ENCODE peak calls at places on chromosomes 3 and 15, in seven cellular contexts. H, E, D, V, U, K and O are unnamed samples.

GRCh38 chr3:41148446-41148845 is 50.9 kb upstream of the CTNNB1 start:
- DNase-seq in H (no peak), E (no peak), D (peak), V (no peak), U (no peak), K (peak), O (no peak)

GRCh38 chr3:107216711-107217110 is 160.5 kb upstream of the CCDC54 start:
- DNase-seq in H (no peak), E (no peak), D (peak), V (no peak), U (no peak), K (no peak), O (peak)

GRCh38 chr3:123586131-123586530 is 1.3 kb upstream of the HACD2 start:
- DNase-seq in H (no peak), E (peak), D (peak), V (peak), U (no peak), K (peak), O (no peak)

GRCh38 chr15:95868450-95868849 is 462.1 kb upstream of the NR2F2 start:
- DNase-seq in H (no peak), E (no peak), D (no peak), V (no peak), U (no peak), K (no peak), O (no peak)

GRCh38 chr3:42376397-42376798 is 34.0 kb downstream of the LYZL4 start:
- DNase-seq in H (no peak), E (no peak), D (peak), V (no peak), U (no peak), K (peak), O (peak)

GRCh38 chr3:173826901-173827609 is 429.5 kb downstream of the NLGN1 start:
- DNase-seq in H (no peak), E (no peak), D (peak), V (no peak), U (no peak), K (no peak), O (no peak)

GRCh38 chr3:122092460-122093165 is 37.5 kb downstream of the CD86 start:
- DNase-seq in H (no peak), E (peak), D (peak), V (peak), U (no peak), K (no peak), O (no peak)

GRCh38 chr15:62482715-62483429 is 317.8 kb upstream of the C2CD4B start:
- DNase-seq in H (no peak), E (peak), D (peak), V (no peak), U (no peak), K (no peak), O (no peak)

GRCh38 chr15:90154861-90155626 is 46.1 kb upstream of the SEMA4B start:
- DNase-seq in H (no peak), E (no peak), D (peak), V (no peak), U (no peak), K (peak), O (peak)

GRCh38 chr3:73716418-73716817 is 91.7 kb upstream of the PDZRN3 start:
- DNase-seq in H (no peak), E (no peak), D (peak), V (no peak), U (no peak), K (peak), O (no peak)

GRCh38 chr3:45607790-45608189 is 13.2 kb downstream of the LIMD1 start:
- DNase-seq in H (no peak), E (no peak), D (peak), V (no peak), U (no peak), K (no peak), O (no peak)

GRCh38 chr3:142886938-142887337 is 1.9 kb downstream of the PCOLCE2 start:
- DNase-seq in H (no peak), E (no peak), D (peak), V (no peak), U (no peak), K (peak), O (no peak)

GRCh38 chr3:148077318-148077923 is 620.3 kb upstream of the AGTR1 start:
- DNase-seq in H (no peak), E (peak), D (peak), V (no peak), U (no peak), K (peak), O (no peak)

GRCh38 chr3:106929081-106929480 is 448.2 kb upstream of the CCDC54 start:
- DNase-seq in H (no peak), E (no peak), D (no peak), V (no peak), U (no peak), K (no peak), O (no peak)

GRCh38 chr3:70053293-70053692 is 53.8 kb downstream of the SAMMSON start:
- DNase-seq in H (no peak), E (no peak), D (peak), V (no peak), U (no peak), K (peak), O (no peak)

GRCh38 chr3:116067275-116067674 is 378.0 kb downstream of the LSAMP start:
- DNase-seq in H (no peak), E (no peak), D (no peak), V (no peak), U (no peak), K (no peak), O (no peak)

GRCh38 chr3:153631664-153632063 is 469.6 kb downstream of the RAP2B start:
- DNase-seq in H (no peak), E (no peak), D (no peak), V (no peak), U (no peak), K (no peak), O (no peak)

GRCh38 chr3:134852132-134852531 is 57.1 kb downstream of the EPHB1 start:
- DNase-seq in H (no peak), E (no peak), D (no peak), V (no peak), U (no peak), K (no peak), O (no peak)

GRCh38 chr3:125437631-125438435 is 62.7 kb upstream of the ZNF148 start:
- DNase-seq in H (peak), E (peak), D (peak), V (peak), U (peak), K (peak), O (no peak)

GRCh38 chr3:144055604-144056003 is 84.0 kb downstream of the DIPK2A start:
- DNase-seq in H (no peak), E (no peak), D (peak), V (no peak), U (no peak), K (no peak), O (no peak)

GRCh38 chr3:106829206-106829605 is 548.0 kb upstream of the CCDC54 start:
- DNase-seq in H (no peak), E (no peak), D (peak), V (no peak), U (no peak), K (peak), O (no peak)

GRCh38 chr15:31483053-31483923 is 156.7 kb downstream of the KLF13 start:
- DNase-seq in H (peak), E (no peak), D (no peak), V (peak), U (no peak), K (no peak), O (no peak)

GRCh38 chr3:192168202-192168601 is 559.1 kb downstream of the FGF12 start:
- DNase-seq in H (no peak), E (no peak), D (no peak), V (no peak), U (no peak), K (no peak), O (no peak)

GRCh38 chr15:76197703-76198455 is 113.4 kb downstream of the ETFA start:
- DNase-seq in H (no peak), E (no peak), D (peak), V (peak), U (no peak), K (no peak), O (no peak)

GRCh38 chr3:53254810-53255359 is 937 bp downstream of the TKT start:
- DNase-seq in H (peak), E (peak), D (peak), V (peak), U (no peak), K (peak), O (no peak)

GRCh38 chr3:193819117-193819978 is 226.3 kb downstream of the OPA1 start:
- DNase-seq in H (no peak), E (no peak), D (no peak), V (no peak), U (no peak), K (no peak), O (no peak)

GRCh38 chr3:64342940-64343691 is 117.8 kb upstream of the PRICKLE2 start:
- DNase-seq in H (no peak), E (no peak), D (peak), V (no peak), U (no peak), K (peak), O (no peak)

GRCh38 chr3:69092030-69092513 is 7.3 kb downstream of the ARL6IP5 start:
- DNase-seq in H (no peak), E (peak), D (peak), V (no peak), U (no peak), K (no peak), O (no peak)

GRCh38 chr15:45474799-45475198 is 47.8 kb downstream of the SLC30A4 start:
- DNase-seq in H (no peak), E (no peak), D (no peak), V (no peak), U (no peak), K (no peak), O (no peak)

GRCh38 chr3:8903191-8903590 is 60.1 kb downstream of the RAD18 start:
- DNase-seq in H (no peak), E (no peak), D (no peak), V (no peak), U (no peak), K (no peak), O (no peak)

GRCh38 chr15:70062321-70062956 is 35.3 kb downstream of the TLE3 start:
- DNase-seq in H (no peak), E (no peak), D (peak), V (no peak), U (peak), K (peak), O (peak)

GRCh38 chr15:40310001-40310959 is 2.5 kb upstream of the PLCB2 start:
- DNase-seq in H (peak), E (peak), D (peak), V (peak), U (no peak), K (peak), O (no peak)

GRCh38 chr3:170792511-170792910 is 77.5 kb downstream of the RPL22L1 start:
- DNase-seq in H (no peak), E (no peak), D (peak), V (no peak), U (no peak), K (no peak), O (no peak)

GRCh38 chr3:197305854-197306253 is 7.4 kb upstream of the DLG1 start:
- DNase-seq in H (no peak), E (peak), D (peak), V (no peak), U (no peak), K (no peak), O (peak)